ENCODE peak calls at places on chromosome 1, in six cellular contexts. C is Peyer's patch, L is IMR-90, O is left lung, J is mucosa of descending colon, B is body of pancreas. T is an unnamed sample. For H3K36me3, the result is how much of the 10 kb centered on the place peaks cover.

GRCh38 chr1:86865973-86866637 is 47.8 kb downstream of the SELENOF start:
- DNase-seq in B (no peak), J (no peak), C (no peak), O (no peak), L (no peak), T (no peak)

GRCh38 chr1:112542206-112542973 is 33.6 kb downstream of the WNT2B start:
- DNase-seq in B (no peak), O (no peak), J (no peak), C (no peak), L (no peak), T (no peak)

GRCh38 chr1:63379583-63379982 is 12.2 kb downstream of the ALG6 start:
- DNase-seq in L (no peak), B (no peak), C (no peak), O (no peak), J (no peak), T (no peak)

GRCh38 chr1:23825076-23825761 is at the start of gene HMGCL:
- DNase-seq in C (peak), L (peak), J (peak), B (peak), O (peak), T (peak)

GRCh38 chr1:221829327-221830011 is 87.6 kb upstream of the DUSP10 start:
- DNase-seq in L (peak), J (no peak), B (no peak), C (no peak), O (no peak), T (no peak)

GRCh38 chr1:178470411-178470960 is 26.3 kb downstream of the CLEC20A start:
- DNase-seq in C (peak), O (peak), B (no peak), J (peak), L (no peak), T (no peak)

GRCh38 chr1:246788895-246789338 is 64.7 kb downstream of the SCCPDH start:
- DNase-seq in J (no peak), B (no peak), O (no peak), L (no peak), C (no peak), T (no peak)

GRCh38 chr1:58823481-58824010 is 39.7 kb upstream of the JUN start:
- DNase-seq in L (peak), C (no peak), O (no peak), J (no peak), B (no peak), T (no peak)

GRCh38 chr1:19009882-19010321 is 53.4 kb upstream of the IFFO2 start:
- DNase-seq in O (no peak), J (no peak), L (peak), B (peak), C (no peak), T (no peak)

GRCh38 chr1:167158095-167158812 is 62.4 kb upstream of the POU2F1 start:
- DNase-seq in C (no peak), O (no peak), B (no peak), J (no peak), L (no peak), T (no peak)

GRCh38 chr1:88736633-88737248 is 52.7 kb downstream of the PKN2 start:
- DNase-seq in L (peak), B (no peak), C (no peak), J (peak), O (no peak), T (no peak)

DNA sequence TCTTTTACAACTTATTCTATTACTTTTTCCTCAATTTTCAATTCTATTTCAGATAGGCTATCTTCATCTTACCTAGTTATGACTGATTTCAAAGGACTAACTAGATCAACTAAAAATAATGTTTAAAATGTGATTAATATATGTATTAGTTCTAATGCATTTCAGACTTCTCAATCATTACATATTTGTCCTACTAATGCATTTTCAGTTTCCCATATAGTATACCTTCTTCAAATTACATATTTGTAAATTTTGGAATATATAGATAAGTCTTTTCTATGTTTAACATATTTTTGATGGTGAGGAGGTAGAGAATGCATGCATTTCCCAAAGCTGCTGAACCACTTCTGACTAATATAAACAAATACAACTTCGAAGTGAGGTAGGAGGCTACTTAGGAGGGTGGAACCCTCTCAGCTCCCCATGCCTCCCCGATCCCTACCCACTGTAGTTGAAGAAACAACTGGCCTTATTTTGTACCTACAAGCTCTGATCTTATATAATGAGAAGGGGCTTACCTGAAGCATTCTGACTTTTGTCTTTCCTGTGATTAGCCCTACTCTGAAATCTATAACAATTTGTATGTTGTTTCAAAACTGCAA is 1.7 kb downstream of the TRMT1L start:
- DNase-seq in C (no peak), L (peak), O (no peak), B (no peak), J (no peak), T (no peak)
- H3K4me3 ChIP-seq in C (peak), L (peak), O (peak), B (no peak), J (no peak), T (peak)

DNA sequence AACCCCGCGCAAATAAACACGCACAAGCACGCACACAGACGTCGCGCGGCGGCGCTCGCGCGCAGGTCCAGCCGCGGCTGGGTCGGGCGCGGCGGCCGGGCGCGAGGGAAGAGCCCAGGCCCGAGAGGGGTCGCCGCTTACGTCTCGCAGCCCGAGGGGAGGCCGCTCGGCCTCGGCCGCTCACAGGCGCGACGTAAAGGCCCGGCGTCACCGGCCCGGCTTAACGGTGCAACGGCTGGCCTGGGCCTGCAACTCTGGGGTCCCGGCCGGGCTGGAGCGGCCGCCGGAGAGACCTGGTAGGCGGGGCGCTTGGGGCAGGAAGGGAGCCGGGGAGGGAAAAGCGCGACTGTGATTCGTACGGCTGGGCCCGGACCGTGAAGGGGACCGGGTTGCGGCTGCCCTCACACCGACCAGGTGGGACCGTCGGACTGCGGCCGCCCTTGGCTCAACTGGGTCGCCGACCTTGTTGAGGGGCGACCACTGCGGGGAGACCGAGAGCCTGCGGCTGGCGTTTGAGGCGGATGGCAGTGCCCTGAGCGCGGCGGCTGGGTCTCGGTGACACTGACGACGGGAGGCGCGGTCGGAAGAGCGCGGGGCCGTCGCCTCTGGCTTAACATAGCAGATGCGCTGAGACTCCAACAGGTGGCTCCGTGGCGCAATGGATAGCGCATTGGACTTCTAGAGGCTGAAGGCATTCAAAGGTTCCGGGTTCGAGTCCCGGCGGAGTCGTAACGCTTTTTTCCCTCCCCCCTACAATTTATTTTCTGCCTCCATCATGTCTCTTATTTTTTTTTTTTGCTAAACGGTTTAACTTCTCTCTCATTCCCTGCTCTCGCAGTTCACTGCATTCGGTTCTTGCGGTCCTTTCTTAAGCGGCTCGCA is 31.8 kb downstream of the DNTTIP2 start:
- DNase-seq in C (peak), J (peak), B (peak), L (peak), O (peak), T (peak)
- TF ChIP-seq CTCF in C (no peak), J (no peak), B (no peak), L (no peak), O (no peak), T (no peak)

GRCh38 chr1:159917533-159917932 is 7.8 kb downstream of the TAGLN2 start:
- DNase-seq in B (peak), L (no peak), C (no peak), O (no peak), J (no peak), T (no peak)
- H3K36me3 ChIP-seq in B (under half), L (under half), C (under half), O (half or more), J (under half), T (under half)

GRCh38 chr1:185957441-185958363 is 223.5 kb downstream of the HMCN1 start:
- DNase-seq in O (no peak), L (no peak), J (no peak), B (no peak), C (no peak), T (no peak)
- H3K4me3 ChIP-seq in O (no peak), L (no peak), J (no peak), B (no peak), C (no peak), T (no peak)

GRCh38 chr1:200345516-200345915 is 64.3 kb downstream of the ZNF281 start:
- DNase-seq in J (no peak), L (no peak), O (no peak), C (no peak), B (no peak), T (no peak)
- TF ChIP-seq CTCF in J (no peak), L (no peak), O (no peak), C (no peak), B (no peak), T (no peak)

GRCh38 chr1:25112400-25112799 is 119.9 kb downstream of the SYF2 start:
- DNase-seq in L (no peak), C (no peak), B (no peak), O (no peak), J (no peak), T (no peak)
- H3K36me3 ChIP-seq in L (under half), C (under half), B (under half), O (under half), J (under half), T (under half)

GRCh38 chr1:227789881-227790400 is 25.5 kb upstream of the PRSS38 start:
- DNase-seq in O (peak), C (no peak), J (no peak), B (no peak), L (no peak), T (no peak)

GRCh38 chr1:227787513-227788278 is 27.8 kb upstream of the PRSS38 start:
- DNase-seq in L (peak), B (peak), C (peak), O (peak), J (peak), T (peak)

GRCh38 chr1:227788279-227789041 is 27.0 kb upstream of the PRSS38 start:
- DNase-seq in L (no peak), O (peak), C (no peak), B (peak), J (peak), T (no peak)

GRCh38 chr1:227790868-227791267 is 24.6 kb upstream of the PRSS38 start:
- DNase-seq in C (no peak), O (no peak), L (no peak), J (no peak), B (no peak), T (no peak)

DNA sequence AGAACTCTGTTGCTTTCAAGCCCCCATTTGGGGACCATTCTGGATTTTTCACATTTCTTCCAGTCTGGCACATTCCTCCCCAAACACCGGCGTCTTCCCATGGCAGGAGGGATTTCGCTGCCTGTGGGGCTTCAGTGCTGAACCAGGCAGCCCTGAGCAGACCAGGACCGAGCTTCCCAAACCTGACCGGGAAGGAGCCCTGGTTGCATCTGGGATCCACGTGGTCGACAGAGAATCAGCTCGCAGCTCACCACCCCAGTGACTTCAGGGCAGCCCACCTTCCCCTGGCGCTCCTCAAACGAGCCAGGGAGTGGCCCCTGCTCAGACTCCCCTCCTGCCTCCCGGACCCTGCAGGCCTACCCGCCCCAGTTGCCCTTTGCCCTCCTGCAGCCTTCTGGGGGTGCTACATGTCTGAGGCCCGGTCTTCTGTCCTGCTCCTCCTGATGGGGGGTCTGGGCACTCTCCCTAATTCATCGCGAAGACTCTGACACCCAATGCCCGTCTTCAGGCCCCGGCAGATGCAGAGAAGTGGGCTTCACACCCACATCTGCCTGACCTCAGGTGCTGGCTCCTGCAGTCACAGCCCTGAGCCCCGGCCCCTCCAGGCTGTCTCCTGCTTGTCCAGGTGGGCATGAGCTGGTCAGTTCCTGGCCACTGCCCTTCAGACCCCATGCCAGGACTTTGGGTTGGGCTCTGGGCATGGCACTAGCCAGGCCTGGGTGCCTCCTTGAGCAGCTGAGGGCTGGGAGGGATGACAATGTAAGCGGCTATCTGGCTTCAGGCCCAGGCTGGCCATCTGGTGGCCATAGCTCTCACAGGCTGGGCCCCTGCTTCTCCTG is 26.2 kb upstream of the PRSS38 start:
- DNase-seq in O (peak), C (peak), L (peak), B (peak), J (no peak), T (no peak)
- H3K4me3 ChIP-seq in O (peak), C (peak), L (peak), B (no peak), J (no peak), T (peak)

GRCh38 chr1:234618726-234619049 is 8.7 kb upstream of the IRF2BP2 start:
- DNase-seq in B (no peak), C (no peak), O (no peak), L (no peak), J (no peak), T (no peak)

GRCh38 chr1:234619071-234619480 is 9.1 kb upstream of the IRF2BP2 start:
- DNase-seq in L (peak), J (no peak), B (no peak), C (no peak), O (no peak), T (no peak)

GRCh38 chr1:234617986-234618725 is 8.2 kb upstream of the IRF2BP2 start:
- DNase-seq in J (no peak), B (no peak), L (peak), O (no peak), C (no peak), T (no peak)

GRCh38 chr1:234616644-234617043 is 6.7 kb upstream of the IRF2BP2 start:
- DNase-seq in L (peak), J (no peak), O (no peak), C (no peak), B (peak), T (no peak)

DNA sequence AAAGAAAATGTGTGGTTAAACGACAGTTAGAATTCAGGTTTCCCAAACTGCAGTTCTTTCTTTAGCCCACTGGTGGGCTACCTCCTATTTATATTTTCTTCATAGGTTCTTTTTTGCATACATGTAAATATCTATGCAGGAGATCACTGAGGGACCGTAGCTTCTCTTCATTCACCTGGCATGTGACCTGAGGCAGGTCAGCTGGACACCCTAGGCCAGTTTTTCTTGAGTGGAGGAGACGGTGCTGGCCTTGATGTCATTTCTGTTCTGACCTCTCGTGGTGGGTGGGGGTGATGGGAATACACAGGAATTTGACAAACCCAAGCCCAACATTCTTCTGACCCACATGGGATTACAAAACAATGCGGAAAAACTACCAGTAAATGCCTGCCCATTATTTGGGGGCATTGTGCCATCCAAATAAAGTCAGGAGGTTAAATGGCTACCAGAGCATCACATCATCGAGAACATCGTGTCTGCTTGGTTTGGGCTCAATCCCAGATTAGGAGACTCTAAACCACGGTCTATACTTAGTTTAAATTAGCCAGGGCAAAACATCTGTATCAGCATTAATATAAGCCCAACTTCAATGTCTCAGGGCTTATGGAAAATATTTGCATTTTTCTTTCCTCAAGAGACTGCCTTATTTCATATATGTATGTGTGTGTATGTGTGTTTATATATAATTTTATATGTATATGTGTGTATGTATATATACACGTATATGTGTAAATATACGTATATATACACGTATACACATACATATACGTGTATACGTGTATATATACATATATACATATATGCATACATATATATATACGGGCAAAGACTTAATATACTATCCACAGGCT is 7.4 kb upstream of the IRF2BP2 start:
- DNase-seq in L (no peak), C (no peak), J (no peak), O (no peak), B (no peak), T (no peak)
- TF ChIP-seq CTCF in L (peak), C (no peak), J (no peak), O (no peak), B (no peak), T (peak)